ENCODE peak calls at places on chromosomes 2 and 18, in seven cellular contexts. N is natural killer cell, O is fibroblast of the aortic adventitia, T is WERI-Rb-1, D is endothelial cell, J is nephron progenitor cell, C is AG09319. L is an unnamed sample.

GRCh38 chr18:53698907-53699306 is 525.6 kb downstream of the MBD2 start:
- DNase-seq in N (no peak), O (peak), T (peak), D (peak), J (peak), C (peak), L (no peak)

GRCh38 chr2:11112870-11113428 is 42.3 kb upstream of the SLC66A3 start:
- DNase-seq in N (no peak), O (no peak), T (no peak), D (no peak), J (no peak), C (no peak), L (no peak)

GRCh38 chr2:23386422-23387220 is 1.6 kb downstream of the KLHL29 start:
- DNase-seq in N (no peak), O (no peak), T (peak), D (peak), J (peak), C (no peak), L (no peak)

GRCh38 chr2:148876190-148876588 is 1.2 kb downstream of the KIF5C start:
- DNase-seq in N (no peak), O (no peak), T (peak), D (peak), J (peak), C (no peak), L (no peak)

GRCh38 chr18:49510393-49511115 is 23.5 kb upstream of the C18orf32 start:
- DNase-seq in N (peak), O (peak), T (peak), D (peak), J (peak), C (no peak), L (no peak)

GRCh38 chr2:124975224-124975623 is 950.1 kb downstream of the CNTNAP5 start:
- DNase-seq in N (no peak), O (no peak), T (no peak), D (no peak), J (no peak), C (no peak), L (no peak)

GRCh38 chr2:44453289-44453688 is 91.5 kb downstream of the CAMKMT start:
- DNase-seq in N (no peak), O (no peak), T (no peak), D (no peak), J (no peak), C (no peak), L (no peak)

GRCh38 chr2:239396881-239397681 is 3.7 kb downstream of the HDAC4 start:
- DNase-seq in N (no peak), O (no peak), T (no peak), D (no peak), J (no peak), C (no peak), L (no peak)

GRCh38 chr2:63440612-63441011 is 147.7 kb downstream of the WDPCP start:
- DNase-seq in N (no peak), O (peak), T (no peak), D (no peak), J (no peak), C (no peak), L (peak)

GRCh38 chr2:51780353-51780752 is 748.4 kb upstream of the NRXN1 start:
- DNase-seq in N (no peak), O (no peak), T (no peak), D (no peak), J (no peak), C (no peak), L (no peak)

GRCh38 chr2:14634885-14635871 is 2.7 kb downstream of the LRATD1 start:
- DNase-seq in N (no peak), O (peak), T (peak), D (peak), J (peak), C (no peak), L (no peak)

GRCh38 chr2:101152195-101153076 is 1.3 kb upstream of the TBC1D8 start:
- DNase-seq in N (peak), O (peak), T (peak), D (peak), J (peak), C (no peak), L (no peak)

GRCh38 chr18:77077836-77078456 is 54.6 kb downstream of the MBP start:
- DNase-seq in N (peak), O (no peak), T (no peak), D (no peak), J (no peak), C (no peak), L (no peak)

DNA sequence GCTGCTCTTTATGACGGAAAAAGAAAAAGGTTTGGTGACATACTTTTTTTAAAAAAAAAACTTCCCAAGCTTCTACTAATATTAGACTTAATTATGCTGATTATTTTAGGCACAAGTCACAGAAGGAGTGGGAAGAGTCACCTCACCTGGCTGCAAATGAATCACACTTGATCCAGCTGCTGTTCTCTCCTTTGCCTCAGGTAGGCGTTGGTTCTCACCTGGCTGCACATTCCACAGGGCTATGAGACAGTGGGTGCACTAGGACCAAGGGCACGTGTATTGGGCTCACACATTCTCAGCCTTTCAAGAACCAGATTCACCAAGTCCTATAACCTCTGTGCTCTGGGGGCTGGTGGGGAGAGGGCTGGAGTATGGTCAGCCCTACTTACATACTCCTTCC is 93.3 kb downstream of the TGFA start:
- DNase-seq in N (no peak), O (no peak), T (no peak), D (no peak), J (no peak), C (no peak), L (no peak)
- TF ChIP-seq CTCF in N (no peak), O (no peak), T (peak), D (no peak), J (no peak), C (no peak), L (no peak)

GRCh38 chr2:8418721-8419120 is 263.1 kb upstream of the ID2 start:
- DNase-seq in N (no peak), O (no peak), T (no peak), D (no peak), J (no peak), C (no peak), L (peak)

GRCh38 chr2:8426577-8426976 is 255.3 kb upstream of the ID2 start:
- DNase-seq in N (no peak), O (no peak), T (no peak), D (no peak), J (no peak), C (no peak), L (no peak)

GRCh38 chr2:8416836-8417832 is 264.7 kb upstream of the ID2 start:
- DNase-seq in N (no peak), O (no peak), T (peak), D (no peak), J (no peak), C (no peak), L (no peak)

GRCh38 chr2:8424997-8425900 is 256.6 kb upstream of the ID2 start:
- DNase-seq in N (peak), O (no peak), T (no peak), D (no peak), J (no peak), C (no peak), L (no peak)

GRCh38 chr2:8421658-8422499 is 260.0 kb upstream of the ID2 start:
- DNase-seq in N (no peak), O (no peak), T (no peak), D (no peak), J (no peak), C (no peak), L (no peak)
- TF ChIP-seq CTCF in N (no peak), O (no peak), T (no peak), D (no peak), J (no peak), C (no peak), L (no peak)

GRCh38 chr2:27029051-27029450 is 3.7 kb upstream of the TMEM214 start:
- DNase-seq in N (no peak), O (no peak), T (no peak), D (no peak), J (no peak), C (no peak), L (no peak)

GRCh38 chr2:27027211-27027651 is 5.5 kb upstream of the TMEM214 start:
- DNase-seq in N (no peak), O (no peak), T (no peak), D (no peak), J (no peak), C (no peak), L (no peak)

GRCh38 chr2:27038012-27038411 is 5.2 kb downstream of the TMEM214 start:
- DNase-seq in N (no peak), O (no peak), T (no peak), D (no peak), J (no peak), C (no peak), L (no peak)

GRCh38 chr2:27033253-27033852 is 588 bp downstream of the TMEM214 start:
- DNase-seq in N (no peak), O (no peak), T (no peak), D (no peak), J (no peak), C (no peak), L (no peak)

GRCh38 chr2:27032495-27033252 is at the start of gene TMEM214:
- DNase-seq in N (peak), O (peak), T (peak), D (peak), J (peak), C (peak), L (peak)
- TF ChIP-seq CTCF in N (no peak), O (peak), T (peak), D (no peak), J (peak), C (no peak), L (no peak)

DNA sequence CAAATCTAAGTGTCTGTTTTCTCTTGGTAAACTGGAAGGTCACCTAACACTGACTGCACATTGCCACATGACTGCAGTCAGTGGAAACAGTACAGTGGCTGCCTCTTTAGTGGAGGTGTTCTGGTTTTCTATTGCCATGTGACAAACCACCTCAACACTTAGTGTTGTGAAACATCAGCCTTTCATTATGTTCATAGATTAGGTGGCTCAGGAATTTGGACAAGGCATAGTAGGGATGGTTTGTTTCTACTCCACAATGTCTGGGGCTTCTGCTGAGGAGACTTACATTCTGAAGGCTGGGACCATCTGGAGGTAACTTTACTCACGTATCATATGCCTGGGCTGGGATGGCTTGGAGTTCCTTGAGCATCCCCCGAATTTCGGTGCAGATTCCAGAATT is 26.5 kb downstream of the CCDC85A start:
- DNase-seq in N (no peak), O (no peak), T (no peak), D (no peak), J (no peak), C (no peak), L (no peak)
- TF ChIP-seq CTCF in N (no peak), O (no peak), T (no peak), D (no peak), J (no peak), C (no peak), L (no peak)

GRCh38 chr2:5140367-5140766 is 551.8 kb upstream of the SOX11 start:
- DNase-seq in N (no peak), O (peak), T (no peak), D (no peak), J (no peak), C (no peak), L (no peak)
- TF ChIP-seq CTCF in N (no peak), O (no peak), T (no peak), D (no peak), J (no peak), C (no peak), L (no peak)